ENCODE peak calls at places on chromosome 14, in five cellular contexts. One of them, this sample, is unnamed.

GRCh38 chr14:83071888-83072501 is 1538.3 kb upstream of the SEL1L start:
- DNase-seq in tibial artery: no peak
- DNase-seq in heart left ventricle: no peak
- DNase-seq in A549: peak
- DNase-seq in choroid plexus epithelial cell: peak
- DNase-seq in this sample: peak

GRCh38 chr14:67536087-67536486 is 3.0 kb downstream of the PLEKHH1 start:
- DNase-seq in heart left ventricle: no peak
- DNase-seq in tibial artery: no peak
- DNase-seq in A549: no peak
- DNase-seq in choroid plexus epithelial cell: no peak
- DNase-seq in this sample: no peak

GRCh38 chr14:76842414-76842813 is 16.2 kb downstream of the LRRC74A start:
- DNase-seq in tibial artery: no peak
- DNase-seq in choroid plexus epithelial cell: no peak
- DNase-seq in A549: no peak
- DNase-seq in heart left ventricle: no peak
- DNase-seq in this sample: no peak

GRCh38 chr14:24274101-24274543 is 2.7 kb upstream of the RABGGTA start:
- DNase-seq in A549: no peak
- DNase-seq in choroid plexus epithelial cell: no peak
- DNase-seq in tibial artery: no peak
- DNase-seq in heart left ventricle: no peak
- DNase-seq in this sample: no peak

GRCh38 chr14:95885278-95885677 is 8.6 kb downstream of the TUNAR start:
- DNase-seq in heart left ventricle: no peak
- DNase-seq in tibial artery: no peak
- DNase-seq in choroid plexus epithelial cell: no peak
- DNase-seq in A549: no peak
- DNase-seq in this sample: peak

GRCh38 chr14:63867926-63868921 is 15.4 kb downstream of the SYNE2 start:
- DNase-seq in choroid plexus epithelial cell: peak
- DNase-seq in heart left ventricle: no peak
- DNase-seq in tibial artery: no peak
- DNase-seq in A549: no peak
- DNase-seq in this sample: no peak

GRCh38 chr14:42222924-42223471 is 616.3 kb downstream of the LRFN5 start:
- DNase-seq in tibial artery: peak
- DNase-seq in choroid plexus epithelial cell: peak
- DNase-seq in A549: peak
- DNase-seq in heart left ventricle: no peak
- DNase-seq in this sample: no peak

GRCh38 chr14:48398675-48399282 is 723.4 kb upstream of the MDGA2 start:
- DNase-seq in choroid plexus epithelial cell: peak
- DNase-seq in A549: peak
- DNase-seq in heart left ventricle: no peak
- DNase-seq in tibial artery: no peak
- DNase-seq in this sample: peak

GRCh38 chr14:73759183-73759713 is 45.1 kb upstream of the PNMA1 start:
- DNase-seq in A549: no peak
- DNase-seq in tibial artery: peak
- DNase-seq in choroid plexus epithelial cell: peak
- DNase-seq in heart left ventricle: peak
- DNase-seq in this sample: peak

GRCh38 chr14:65377576-65377975 is 35.0 kb upstream of the FUT8 start:
- DNase-seq in tibial artery: no peak
- DNase-seq in A549: peak
- DNase-seq in heart left ventricle: no peak
- DNase-seq in choroid plexus epithelial cell: peak
- DNase-seq in this sample: no peak

GRCh38 chr14:99534863-99535262 is 53.7 kb downstream of the CCNK start:
- DNase-seq in A549: no peak
- DNase-seq in choroid plexus epithelial cell: no peak
- DNase-seq in tibial artery: no peak
- DNase-seq in heart left ventricle: peak
- DNase-seq in this sample: no peak

GRCh38 chr14:69711065-69711464 is 55.9 kb upstream of the SRSF5 start:
- DNase-seq in choroid plexus epithelial cell: peak
- DNase-seq in heart left ventricle: peak
- DNase-seq in A549: no peak
- DNase-seq in tibial artery: no peak
- DNase-seq in this sample: no peak

GRCh38 chr14:61700104-61700886 is 5.0 kb downstream of the HIF1A start:
- DNase-seq in A549: no peak
- DNase-seq in choroid plexus epithelial cell: peak
- DNase-seq in heart left ventricle: no peak
- DNase-seq in tibial artery: no peak
- DNase-seq in this sample: no peak

GRCh38 chr14:101934751-101935150 is 29.6 kb upstream of the DYNC1H1 start:
- DNase-seq in choroid plexus epithelial cell: no peak
- DNase-seq in tibial artery: no peak
- DNase-seq in A549: no peak
- DNase-seq in heart left ventricle: no peak
- DNase-seq in this sample: no peak

GRCh38 chr14:53999061-53999488 is 42.5 kb upstream of the BMP4 start:
- DNase-seq in A549: peak
- DNase-seq in heart left ventricle: no peak
- DNase-seq in choroid plexus epithelial cell: peak
- DNase-seq in tibial artery: no peak
- DNase-seq in this sample: no peak

GRCh38 chr14:50601405-50601804 is 41.5 kb downstream of the ATL1 start:
- DNase-seq in tibial artery: no peak
- DNase-seq in choroid plexus epithelial cell: peak
- DNase-seq in A549: peak
- DNase-seq in heart left ventricle: no peak
- DNase-seq in this sample: no peak

GRCh38 chr14:49867831-49868719 is 15.5 kb upstream of the NEMF start:
- DNase-seq in tibial artery: peak
- DNase-seq in choroid plexus epithelial cell: peak
- DNase-seq in A549: peak
- DNase-seq in heart left ventricle: peak
- DNase-seq in this sample: peak

GRCh38 chr14:73477618-73478266 is 13.0 kb upstream of the RIOX1 start:
- DNase-seq in tibial artery: no peak
- DNase-seq in A549: no peak
- DNase-seq in choroid plexus epithelial cell: peak
- DNase-seq in heart left ventricle: no peak
- DNase-seq in this sample: no peak

GRCh38 chr14:76926521-76927251 is 100.5 kb downstream of the LRRC74A start:
- DNase-seq in A549: no peak
- DNase-seq in heart left ventricle: peak
- DNase-seq in tibial artery: peak
- DNase-seq in choroid plexus epithelial cell: peak
- DNase-seq in this sample: peak

GRCh38 chr14:50095895-50096294 is 20.5 kb downstream of the VCPKMT start:
- DNase-seq in heart left ventricle: no peak
- DNase-seq in A549: no peak
- DNase-seq in choroid plexus epithelial cell: no peak
- DNase-seq in tibial artery: no peak
- DNase-seq in this sample: no peak

GRCh38 chr14:87896393-87897380 is 96.3 kb downstream of the GALC start:
- DNase-seq in heart left ventricle: no peak
- DNase-seq in tibial artery: no peak
- DNase-seq in A549: peak
- DNase-seq in choroid plexus epithelial cell: peak
- DNase-seq in this sample: peak

GRCh38 chr14:31596691-31597090 is 35.5 kb downstream of the NUBPL start:
- DNase-seq in heart left ventricle: no peak
- DNase-seq in tibial artery: no peak
- DNase-seq in choroid plexus epithelial cell: peak
- DNase-seq in A549: no peak
- DNase-seq in this sample: no peak

GRCh38 chr14:63896278-63896720 is 43.5 kb downstream of the SYNE2 start:
- DNase-seq in choroid plexus epithelial cell: peak
- DNase-seq in heart left ventricle: peak
- DNase-seq in A549: peak
- DNase-seq in tibial artery: peak
- DNase-seq in this sample: no peak

GRCh38 chr14:94769413-94770250 is at the start of gene GSC:
- DNase-seq in heart left ventricle: peak
- DNase-seq in tibial artery: no peak
- DNase-seq in A549: peak
- DNase-seq in choroid plexus epithelial cell: no peak
- DNase-seq in this sample: peak

GRCh38 chr14:100740196-100740825 is 13.6 kb downstream of the DLK1 start:
- DNase-seq in tibial artery: no peak
- DNase-seq in A549: no peak
- DNase-seq in choroid plexus epithelial cell: no peak
- DNase-seq in heart left ventricle: peak
- DNase-seq in this sample: peak

GRCh38 chr14:68636597-68636996 is 156.3 kb downstream of the ZFP36L1 start:
- DNase-seq in heart left ventricle: no peak
- DNase-seq in A549: no peak
- DNase-seq in tibial artery: no peak
- DNase-seq in choroid plexus epithelial cell: no peak
- DNase-seq in this sample: no peak

GRCh38 chr14:50967104-50967503 is 22.8 kb upstream of the PYGL start:
- DNase-seq in A549: no peak
- DNase-seq in tibial artery: no peak
- DNase-seq in choroid plexus epithelial cell: peak
- DNase-seq in heart left ventricle: no peak
- DNase-seq in this sample: no peak

GRCh38 chr14:100297320-100298300 is 8.6 kb downstream of the SLC25A29 start:
- DNase-seq in heart left ventricle: peak
- DNase-seq in choroid plexus epithelial cell: peak
- DNase-seq in tibial artery: peak
- DNase-seq in A549: no peak
- DNase-seq in this sample: peak

GRCh38 chr14:96260341-96260821 is 4.4 kb downstream of the BDKRB1 start:
- DNase-seq in tibial artery: no peak
- DNase-seq in choroid plexus epithelial cell: peak
- DNase-seq in A549: no peak
- DNase-seq in heart left ventricle: no peak
- DNase-seq in this sample: no peak

GRCh38 chr14:35944847-35945246 is 118.7 kb downstream of the BRMS1L start:
- DNase-seq in choroid plexus epithelial cell: no peak
- DNase-seq in tibial artery: no peak
- DNase-seq in heart left ventricle: no peak
- DNase-seq in A549: peak
- DNase-seq in this sample: peak

DNA sequence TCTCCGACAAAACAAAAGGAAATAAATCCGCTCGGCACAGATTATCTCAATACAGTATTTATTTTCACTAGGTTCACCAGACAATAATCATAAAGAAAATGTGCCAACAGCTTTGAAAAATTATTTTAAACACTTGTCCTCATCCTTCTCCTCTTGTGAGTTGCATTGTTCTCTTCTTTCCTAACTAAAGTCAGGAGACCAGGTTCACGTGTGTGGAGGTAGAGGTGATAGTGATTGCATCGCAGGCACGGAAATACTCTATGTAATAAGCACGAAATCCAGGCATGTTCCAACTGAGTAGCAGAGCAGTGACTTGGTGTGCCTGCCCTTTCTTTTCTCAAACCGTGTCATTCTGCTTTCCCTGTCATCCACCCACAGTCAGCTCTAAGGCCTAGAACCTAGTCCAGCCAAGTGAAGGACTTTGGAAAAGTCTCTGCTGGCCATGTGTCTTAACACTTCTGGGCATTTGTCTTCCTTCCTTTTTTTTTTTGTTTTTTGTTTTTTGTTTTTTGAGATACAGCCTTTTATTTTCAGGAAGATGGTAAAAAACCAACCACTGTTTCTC is 939 bp upstream of the SEL1L start:
- DNase-seq in choroid plexus epithelial cell: no peak
- DNase-seq in heart left ventricle: no peak
- DNase-seq in tibial artery: no peak
- DNase-seq in A549: no peak
- DNase-seq in this sample: no peak
- H3K4me3 ChIP-seq in choroid plexus epithelial cell: no peak
- H3K4me3 ChIP-seq in heart left ventricle: no peak
- H3K4me3 ChIP-seq in tibial artery: no peak
- H3K4me3 ChIP-seq in A549: peak
- H3K4me3 ChIP-seq in this sample: no peak

GRCh38 chr14:103205541-103205906 is 82.3 kb downstream of the TNFAIP2 start:
- DNase-seq in tibial artery: no peak
- DNase-seq in choroid plexus epithelial cell: no peak
- DNase-seq in heart left ventricle: no peak
- DNase-seq in A549: no peak
- DNase-seq in this sample: no peak

GRCh38 chr14:103204852-103205540 is 81.7 kb downstream of the TNFAIP2 start:
- DNase-seq in choroid plexus epithelial cell: peak
- DNase-seq in tibial artery: no peak
- DNase-seq in heart left ventricle: no peak
- DNase-seq in A549: peak
- DNase-seq in this sample: no peak

GRCh38 chr14:103207038-103207403 is 83.8 kb downstream of the TNFAIP2 start:
- DNase-seq in tibial artery: peak
- DNase-seq in heart left ventricle: peak
- DNase-seq in choroid plexus epithelial cell: no peak
- DNase-seq in A549: no peak
- DNase-seq in this sample: peak

GRCh38 chr14:103207404-103208072 is 84.3 kb downstream of the TNFAIP2 start:
- DNase-seq in tibial artery: no peak
- DNase-seq in heart left ventricle: peak
- DNase-seq in choroid plexus epithelial cell: no peak
- DNase-seq in A549: no peak
- DNase-seq in this sample: peak

GRCh38 chr14:103206023-103206481 is 82.8 kb downstream of the TNFAIP2 start:
- DNase-seq in tibial artery: no peak
- DNase-seq in choroid plexus epithelial cell: no peak
- DNase-seq in heart left ventricle: no peak
- DNase-seq in A549: no peak
- DNase-seq in this sample: peak
- H3K4me3 ChIP-seq in tibial artery: peak
- H3K4me3 ChIP-seq in choroid plexus epithelial cell: no peak
- H3K4me3 ChIP-seq in heart left ventricle: peak
- H3K4me3 ChIP-seq in A549: no peak
- H3K4me3 ChIP-seq in this sample: no peak

GRCh38 chr14:104691546-104692260 is 2.3 kb downstream of the INF2 start:
- DNase-seq in A549: no peak
- DNase-seq in heart left ventricle: no peak
- DNase-seq in tibial artery: no peak
- DNase-seq in choroid plexus epithelial cell: no peak
- DNase-seq in this sample: no peak
- H3K4me3 ChIP-seq in A549: peak
- H3K4me3 ChIP-seq in heart left ventricle: peak
- H3K4me3 ChIP-seq in tibial artery: peak
- H3K4me3 ChIP-seq in choroid plexus epithelial cell: no peak
- H3K4me3 ChIP-seq in this sample: no peak

GRCh38 chr14:29755311-29756052 is 172.2 kb downstream of the PRKD1 start:
- DNase-seq in tibial artery: no peak
- DNase-seq in A549: no peak
- DNase-seq in choroid plexus epithelial cell: no peak
- DNase-seq in heart left ventricle: no peak
- DNase-seq in this sample: no peak
- H3K4me3 ChIP-seq in tibial artery: no peak
- H3K4me3 ChIP-seq in A549: no peak
- H3K4me3 ChIP-seq in choroid plexus epithelial cell: no peak
- H3K4me3 ChIP-seq in heart left ventricle: no peak
- H3K4me3 ChIP-seq in this sample: no peak

DNA sequence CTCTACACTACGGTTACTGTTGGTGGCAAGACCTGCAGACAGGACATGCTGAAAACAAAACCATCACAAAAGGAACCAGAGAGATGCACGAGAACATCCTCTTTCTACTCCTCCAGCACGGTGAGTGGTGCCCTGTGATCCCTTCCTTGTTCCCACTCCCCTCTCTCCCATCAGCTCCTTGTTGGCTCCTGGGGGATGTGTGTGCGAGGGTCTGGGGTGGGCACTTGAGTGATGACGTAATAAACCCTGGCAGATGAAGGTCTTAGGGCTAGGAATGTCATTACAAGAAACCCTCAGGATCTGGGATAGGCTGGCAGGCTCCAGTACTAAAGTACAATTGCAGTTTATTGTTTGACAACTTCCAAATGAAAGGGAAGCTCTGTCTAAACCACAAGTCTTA is 261.5 kb downstream of the FOXN3 start:
- DNase-seq in A549: no peak
- DNase-seq in choroid plexus epithelial cell: no peak
- DNase-seq in heart left ventricle: no peak
- DNase-seq in tibial artery: no peak
- DNase-seq in this sample: no peak
- H3K4me3 ChIP-seq in A549: no peak
- H3K4me3 ChIP-seq in choroid plexus epithelial cell: no peak
- H3K4me3 ChIP-seq in heart left ventricle: no peak
- H3K4me3 ChIP-seq in tibial artery: no peak
- H3K4me3 ChIP-seq in this sample: no peak

This sample was measured in H7.